ENCODE peak calls at places on chromosomes 13 and 19, in five cellular contexts. R, Z, J, Y and X are unnamed samples.

GRCh38 chr19:45179063-45179847 is 671 bp downstream of the BLOC1S3 start:
- DNase-seq in R (no peak), Z (peak; percentile 67), J (peak; percentile 55), Y (peak; percentile 61), X (no peak)

GRCh38 chr19:35882074-35882832 is 13.9 kb downstream of the APLP1 start:
- DNase-seq in R (peak; percentile 61), Z (peak; percentile 88), J (no peak), Y (peak; percentile 42), X (no peak)

GRCh38 chr19:14370169-14370998 is 10.9 kb upstream of the ADGRE5 start:
- DNase-seq in R (no peak), Z (peak; percentile 77), J (no peak), Y (no peak), X (no peak)

GRCh38 chr19:47470447-47471195 is 1.1 kb downstream of the SLC8A2 start:
- DNase-seq in R (no peak), Z (no peak), J (no peak), Y (no peak), X (no peak)

GRCh38 chr13:36820222-36820621 is 1.2 kb downstream of the RFXAP start:
- DNase-seq in R (no peak), Z (peak; percentile 48), J (no peak), Y (no peak), X (no peak)

GRCh38 chr13:28739376-28739775 is 20.6 kb upstream of the SLC46A3 start:
- DNase-seq in R (no peak), Z (no peak), J (no peak), Y (no peak), X (no peak)

GRCh38 chr13:50592412-50593145 is 250.9 kb downstream of the DLEU7 start:
- DNase-seq in R (no peak), Z (no peak), J (no peak), Y (no peak), X (no peak)

GRCh38 chr19:19643158-19644053 is at the start of gene GMIP:
- DNase-seq in R (no peak), Z (peak; percentile 95), J (peak; percentile 88), Y (peak; percentile 88), X (peak; percentile 93)

GRCh38 chr13:27339299-27339698 is 68.7 kb downstream of the RASL11A start:
- DNase-seq in R (no peak), Z (peak; percentile 81), J (peak; percentile 39), Y (peak; percentile 63), X (no peak)

DNA sequence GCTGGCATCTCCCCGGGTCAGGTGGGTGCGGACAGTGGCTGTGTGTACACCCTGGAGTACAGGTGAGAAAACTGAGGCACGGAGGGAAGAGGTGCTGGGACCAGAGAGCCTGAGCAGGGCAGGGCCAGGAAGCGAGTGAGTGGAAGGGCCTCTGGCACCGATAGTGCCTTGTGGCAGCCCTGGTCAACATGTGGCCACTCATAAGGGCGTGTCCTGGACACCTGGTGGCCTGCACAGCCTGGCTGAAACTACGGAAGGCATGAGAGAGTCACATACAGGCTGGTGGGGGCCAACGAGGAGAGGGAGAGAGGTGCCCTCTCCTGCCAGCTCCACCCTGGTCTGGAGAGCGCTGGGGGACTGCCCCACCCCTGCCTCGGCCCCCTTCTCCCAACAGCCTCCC is 6.1 kb downstream of the CBARP start:
- DNase-seq in R (no peak), Z (no peak), J (peak; percentile 79), Y (no peak), X (no peak)
- H3K27ac ChIP-seq in R (no peak overlapping the region), Z (no peak overlapping the region), J (peak overlapping the region; percentile 59), Y (no peak overlapping the region), X (no peak overlapping the region)

DNA sequence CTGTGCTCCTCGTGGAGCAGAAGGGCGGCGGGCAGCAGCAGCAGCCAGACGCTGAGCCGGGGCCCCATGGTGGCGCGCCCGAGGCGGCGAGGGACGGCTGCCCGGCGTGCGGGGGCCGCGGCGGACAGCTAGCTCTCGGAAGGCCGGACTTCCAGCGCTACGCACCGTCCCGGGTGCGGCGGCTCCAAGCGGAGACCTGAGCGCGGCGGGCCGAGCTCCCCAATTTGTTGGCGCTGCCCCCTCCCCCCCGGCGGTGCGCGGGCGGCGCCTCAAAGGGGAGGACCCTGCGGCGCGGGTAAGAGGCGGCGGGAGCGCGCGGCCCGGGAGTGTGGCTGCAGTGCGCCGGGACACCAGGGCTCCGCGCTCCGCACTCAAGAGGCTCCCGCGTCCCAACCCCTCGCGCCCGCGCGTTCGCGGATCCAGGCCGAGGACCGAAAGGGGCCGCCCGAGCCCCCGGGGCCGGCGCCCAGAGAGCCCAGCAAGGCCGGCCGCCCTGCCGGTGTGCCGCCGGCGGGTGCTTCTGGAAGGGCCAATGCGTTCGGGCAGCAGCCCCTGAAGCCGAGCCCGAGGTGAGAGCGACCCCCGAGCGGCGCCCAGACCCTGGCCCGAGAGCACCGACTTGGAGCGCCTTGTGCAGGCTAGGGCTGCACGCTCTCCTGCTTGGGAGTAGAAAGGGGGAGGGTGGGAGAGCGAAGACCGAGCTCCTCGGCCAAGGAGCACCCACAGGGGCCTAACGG is at the start of the genes COL4A1 and COL4A2:
- DNase-seq in R (no peak), Z (no peak), J (no peak), Y (peak; percentile 91), X (no peak)
- H3K4me3 ChIP-seq in R (peak within 1 kb of the TSS; percentile 87), Z (no peak within 1 kb of the TSS), J (peak within 1 kb of the TSS; percentile 67), Y (peak within 1 kb of the TSS; percentile 94), X (peak within 1 kb of the TSS; percentile 93)

DNA sequence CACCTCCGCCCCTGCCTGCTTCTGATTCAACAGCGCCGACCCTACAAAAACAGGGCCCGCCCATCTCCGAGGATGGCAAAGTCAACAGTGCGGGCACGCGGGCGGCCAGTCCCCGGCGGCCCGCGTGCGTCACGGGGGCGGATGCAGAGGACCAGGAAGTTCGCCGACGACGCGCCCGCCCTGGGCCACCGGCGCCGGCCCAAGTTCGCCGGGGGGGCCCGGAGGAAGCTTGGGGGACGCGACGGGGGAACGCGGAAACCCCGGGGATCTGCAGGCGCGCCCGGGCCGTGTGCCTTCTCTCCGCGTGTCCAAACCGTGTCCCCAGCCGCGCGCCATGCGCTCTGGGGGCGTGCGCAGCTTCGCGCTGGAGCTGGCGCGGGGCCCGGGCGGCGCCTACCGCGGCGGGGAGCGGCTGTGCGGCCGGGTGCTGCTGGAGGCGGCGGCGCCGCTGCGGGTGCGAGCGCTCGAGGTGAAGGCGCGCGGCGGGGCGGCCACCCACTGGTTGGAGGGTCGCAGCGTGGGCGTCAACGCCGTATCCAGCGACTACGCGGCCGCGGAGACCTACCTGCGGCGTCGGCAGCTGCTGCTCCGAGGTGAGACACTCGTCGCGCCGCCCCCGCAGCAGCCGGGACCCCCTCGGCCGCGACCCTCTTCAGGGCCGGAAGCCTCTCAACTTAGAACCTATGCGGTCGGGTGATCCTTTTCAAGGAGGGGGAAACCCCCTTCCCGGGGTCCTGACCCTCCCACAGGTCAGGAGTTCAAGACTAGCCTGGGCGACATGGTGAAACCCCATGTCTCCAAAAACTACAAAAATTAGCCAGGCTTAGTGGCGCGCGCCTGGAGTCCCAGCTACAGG is 6.8 kb upstream of the ARRDC2 start:
- DNase-seq in R (no peak), Z (peak; percentile 95), J (peak; percentile 94), Y (peak; percentile 69), X (peak; percentile 97)
- H3K27ac ChIP-seq in R (no peak overlapping the region), Z (peak overlapping the region; percentile 34), J (peak overlapping the region; percentile 93), Y (no peak overlapping the region), X (peak overlapping the region; percentile 87)

GRCh38 chr19:51891193-51891747 is 3.5 kb upstream of the ZNF577 start:
- DNase-seq in R (no peak), Z (no peak), J (no peak), Y (no peak), X (no peak)
- H3K4me3 ChIP-seq in R (no peak overlapping the region), Z (no peak overlapping the region), J (no peak overlapping the region), Y (peak overlapping the region; percentile 17), X (no peak overlapping the region)

GRCh38 chr13:51613535-51613934 is 29.3 kb downstream of the WDFY2 start:
- DNase-seq in R (no peak), Z (no peak), J (no peak), Y (no peak), X (no peak)

GRCh38 chr13:51608857-51609406 is 24.7 kb downstream of the WDFY2 start:
- DNase-seq in R (no peak), Z (no peak), J (no peak), Y (no peak), X (no peak)

GRCh38 chr13:51614350-51614786 is 30.1 kb downstream of the WDFY2 start:
- DNase-seq in R (no peak), Z (peak; percentile 78), J (no peak), Y (no peak), X (no peak)

GRCh38 chr13:51607165-51607564 is 22.9 kb downstream of the WDFY2 start:
- DNase-seq in R (no peak), Z (no peak), J (no peak), Y (no peak), X (no peak)

DNA sequence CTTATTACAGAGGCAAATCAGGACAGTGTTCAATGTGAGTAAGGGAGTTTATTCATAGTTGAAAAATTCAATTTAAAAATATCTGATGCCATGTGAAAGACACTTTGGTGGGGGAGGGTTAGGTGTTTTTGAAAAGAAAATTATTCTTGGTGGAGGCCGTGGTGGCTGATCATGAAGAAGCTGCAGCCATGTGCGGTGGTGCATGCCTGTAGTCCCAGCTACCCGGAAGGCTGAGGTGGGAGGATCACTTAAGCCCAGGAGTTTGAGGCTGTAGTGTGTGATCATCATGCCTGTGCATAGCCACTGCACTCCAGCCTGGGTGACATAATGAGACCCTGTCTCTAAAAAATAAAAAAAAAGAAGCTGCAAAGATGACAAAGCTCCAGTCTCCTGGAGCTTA is 28.6 kb downstream of the WDFY2 start:
- DNase-seq in R (no peak), Z (no peak), J (no peak), Y (no peak), X (no peak)
- H3K27ac ChIP-seq in R (no peak overlapping the region), Z (no peak overlapping the region), J (no peak overlapping the region), Y (no peak overlapping the region), X (no peak overlapping the region)

DNA sequence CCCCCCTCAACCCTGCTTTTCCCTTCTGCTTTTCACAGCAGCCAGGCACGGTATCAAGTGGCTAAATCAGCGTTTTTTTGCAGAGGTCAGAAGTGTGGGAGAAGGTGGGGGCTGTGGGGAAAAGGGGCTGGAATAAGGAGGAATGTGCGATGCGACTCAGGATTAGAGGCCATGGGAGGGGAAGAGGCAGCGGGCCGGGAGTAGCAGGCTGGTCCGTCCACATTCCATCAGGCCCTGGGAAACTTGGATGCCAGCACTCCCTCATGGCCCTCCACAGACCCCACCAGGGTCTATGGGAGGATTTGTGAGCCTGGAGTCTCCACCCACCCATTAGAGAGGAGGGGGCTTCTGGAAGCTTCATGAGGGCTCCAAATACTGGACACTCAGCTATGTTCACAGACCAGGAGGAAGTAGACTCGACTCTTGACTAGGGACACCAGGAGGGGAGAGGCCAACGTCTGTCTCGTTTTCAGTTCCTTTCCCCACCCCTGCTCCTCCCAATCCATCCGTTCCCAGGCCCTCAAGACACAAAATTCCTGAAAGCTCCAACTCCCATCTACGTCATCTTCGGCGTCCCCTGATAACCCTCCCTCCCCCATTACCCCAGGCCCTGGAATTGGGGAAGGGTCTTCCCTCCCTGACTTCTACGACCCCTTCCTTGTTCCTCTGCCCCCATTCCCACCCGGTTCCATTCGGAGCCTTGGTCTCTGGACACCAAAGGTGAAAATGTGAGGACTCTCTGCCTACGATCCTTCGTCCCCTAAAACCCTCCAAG is 3.3 kb upstream of the KCNC3 start:
- DNase-seq in R (no peak), Z (peak; percentile 69), J (no peak), Y (peak; percentile 77), X (no peak)
- H3K4me3 ChIP-seq in R (no peak overlapping the region), Z (peak overlapping the region; percentile 56), J (peak overlapping the region; percentile 51), Y (peak overlapping the region; percentile 62), X (peak overlapping the region; percentile 66)